ENCODE peak calls at places on chromosomes 2 and 18, in nine cellular contexts. H, G, Z, B, E, P, C, R and V are unnamed samples.

GRCh38 chr2:231673348-231673770 is 35.0 kb upstream of the PTMA start:
- DNase-seq in E (no peak), H (peak), G (peak), C (peak), Z (no peak), P (peak), R (no peak), B (peak), V (peak)

GRCh38 chr2:217077841-217078407 is 218.1 kb upstream of the TNP1 start:
- DNase-seq in P (no peak), B (no peak), R (no peak), G (no peak), Z (no peak), E (no peak), C (no peak), H (peak), V (no peak)

GRCh38 chr2:191665286-191665685 is 12.7 kb upstream of the NABP1 start:
- DNase-seq in P (peak), E (no peak), B (no peak), R (no peak), G (no peak), C (no peak), H (peak), Z (no peak), V (no peak)

GRCh38 chr2:117127680-117128079 is 686.8 kb upstream of the DDX18 start:
- DNase-seq in E (no peak), P (no peak), R (no peak), B (no peak), Z (no peak), G (no peak), C (no peak), H (no peak), V (no peak)

GRCh38 chr18:77143196-77143595 is 10.6 kb upstream of the MBP start:
- DNase-seq in R (no peak), E (no peak), H (no peak), Z (peak), B (no peak), C (no peak), G (no peak), P (no peak), V (no peak)

GRCh38 chr2:127196998-127197397 is 23.1 kb downstream of the CYP27C1 start:
- DNase-seq in P (peak), E (no peak), R (no peak), Z (no peak), C (no peak), H (no peak), G (no peak), B (no peak), V (no peak)

GRCh38 chr2:127422631-127423475 is 4.6 kb downstream of the PROC start:
- DNase-seq in G (no peak), H (no peak), B (peak), P (peak), C (no peak), E (no peak), Z (peak), R (no peak), V (no peak)

GRCh38 chr2:129554373-129554772 is 425.1 kb upstream of the RAB6C start:
- DNase-seq in H (no peak), C (no peak), B (no peak), R (no peak), E (no peak), Z (no peak), G (no peak), P (no peak), V (no peak)

GRCh38 chr2:73832905-73833304 is 4.1 kb downstream of the STAMBP start:
- DNase-seq in G (no peak), Z (no peak), C (no peak), B (no peak), R (no peak), E (no peak), H (peak), P (no peak), V (no peak)
- TF ChIP-seq POLR2A in G (no peak), Z (no peak), C (no peak), B (peak), R (no peak), E (no peak), H (no peak), P (no peak), V (no peak)

DNA sequence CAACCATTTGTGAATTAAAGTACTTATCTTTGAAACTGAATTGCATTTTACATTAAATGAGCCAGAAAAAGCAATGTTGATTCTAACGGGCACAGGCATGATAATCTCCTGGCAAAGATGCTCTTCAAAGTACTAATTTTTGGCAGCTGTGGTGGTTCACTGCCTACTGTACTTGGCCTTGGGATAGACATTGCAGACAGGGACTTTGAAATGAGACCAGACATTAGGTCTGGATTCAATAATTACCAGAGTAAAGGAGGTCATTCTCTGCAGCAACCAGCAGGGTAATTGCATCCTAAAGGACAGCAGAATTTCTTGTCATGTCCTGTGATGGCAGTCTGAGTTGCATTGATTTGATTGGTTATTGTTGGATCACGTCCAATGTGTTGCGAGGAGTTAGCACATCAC is 986.5 kb downstream of the TDRD15 start:
- DNase-seq in P (no peak), B (no peak), G (no peak), Z (no peak), E (no peak), R (no peak), H (no peak), C (no peak), V (no peak)
- TF ChIP-seq POLR2A in P (no peak), B (no peak), G (no peak), Z (no peak), E (no peak), R (no peak), H (no peak), C (no peak), V (no peak)

GRCh38 chr18:26655614-26656400 is 107.5 kb upstream of the KCTD1 start:
- DNase-seq in H (peak), P (peak), B (peak), G (peak), E (peak), R (no peak), C (peak), Z (peak), V (peak)

GRCh38 chr18:26655010-26655613 is 106.8 kb upstream of the KCTD1 start:
- DNase-seq in G (no peak), H (no peak), Z (no peak), E (no peak), P (no peak), R (no peak), C (no peak), B (no peak), V (no peak)

GRCh38 chr18:26656401-26656943 is 108.1 kb upstream of the KCTD1 start:
- DNase-seq in C (no peak), Z (no peak), B (no peak), H (no peak), P (no peak), G (no peak), R (no peak), E (no peak), V (no peak)

GRCh38 chr18:26657618-26658581 is 109.5 kb upstream of the KCTD1 start:
- DNase-seq in P (peak), B (no peak), C (no peak), E (no peak), H (no peak), G (no peak), Z (no peak), R (no peak), V (no peak)

DNA sequence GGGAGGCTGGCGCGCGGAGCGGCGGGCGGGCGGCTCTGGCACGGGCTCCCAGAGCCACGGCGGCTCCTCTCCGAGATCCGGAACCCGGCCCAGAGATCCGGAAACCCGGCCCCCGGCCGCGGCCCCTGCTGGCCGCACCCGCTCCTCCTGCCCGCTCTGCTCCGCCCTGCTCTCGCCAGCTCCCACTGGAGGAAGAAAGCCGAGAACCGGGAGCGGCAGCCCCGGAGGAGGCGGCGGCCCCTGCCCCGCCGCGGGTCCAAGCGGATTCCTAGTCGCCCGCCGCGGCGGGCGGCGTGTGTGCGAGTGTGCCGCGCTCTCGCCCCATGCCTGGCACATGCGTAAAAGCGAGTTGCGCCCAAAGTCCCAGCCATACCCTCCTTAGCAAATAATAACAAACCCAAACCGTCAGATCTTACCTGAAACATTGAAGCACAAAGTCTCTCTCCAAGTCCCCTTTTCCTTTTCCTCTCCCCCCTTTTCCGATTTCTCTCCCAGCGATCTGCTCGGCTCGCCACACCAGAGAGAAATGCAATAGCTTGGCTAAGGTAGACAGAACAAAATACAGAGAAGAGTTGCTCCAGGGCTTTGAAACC is 108.7 kb upstream of the KCTD1 start:
- DNase-seq in G (peak), E (peak), R (peak), H (peak), C (peak), Z (peak), B (peak), P (peak), V (peak)
- TF ChIP-seq POLR2A in G (no peak), E (peak), R (peak), H (no peak), C (peak), Z (peak), B (peak), P (no peak), V (no peak)

GRCh38 chr2:60556998-60557955 is 3.8 kb upstream of the BCL11A start:
- DNase-seq in B (no peak), C (no peak), E (no peak), Z (no peak), H (no peak), G (no peak), P (peak), R (no peak), V (no peak)
- TF ChIP-seq POLR2A in B (no peak), C (no peak), E (no peak), Z (no peak), H (no peak), G (no peak), P (no peak), R (no peak), V (no peak)

DNA sequence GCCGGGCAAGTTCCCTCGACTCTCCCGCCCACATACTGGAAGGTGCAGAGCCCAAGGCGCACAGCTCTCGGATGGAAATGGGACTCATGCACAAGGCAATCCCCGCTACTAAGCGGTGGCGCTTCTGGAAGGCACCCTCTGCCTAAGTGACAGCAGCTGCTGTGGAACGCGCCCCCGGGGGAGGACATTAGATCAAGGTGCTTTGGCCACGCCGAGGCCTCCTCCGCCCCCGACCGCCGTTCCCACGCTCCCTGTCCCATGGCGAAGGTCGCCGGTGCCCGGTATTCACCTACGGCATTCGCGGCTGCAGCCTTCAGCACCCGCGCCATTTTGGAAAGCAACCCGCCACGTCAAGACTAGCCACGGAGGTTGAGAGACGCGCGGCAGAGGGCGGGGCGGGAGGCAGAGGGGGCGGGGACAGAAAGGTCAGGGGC is at the start of gene MCEE:
- DNase-seq in C (peak), G (peak), P (peak), Z (peak), B (peak), E (peak), H (peak), R (peak), V (peak)
- TF ChIP-seq POLR2A in C (peak), G (peak), P (peak), Z (peak), B (peak), E (peak), H (peak), R (no peak), V (peak)

DNA sequence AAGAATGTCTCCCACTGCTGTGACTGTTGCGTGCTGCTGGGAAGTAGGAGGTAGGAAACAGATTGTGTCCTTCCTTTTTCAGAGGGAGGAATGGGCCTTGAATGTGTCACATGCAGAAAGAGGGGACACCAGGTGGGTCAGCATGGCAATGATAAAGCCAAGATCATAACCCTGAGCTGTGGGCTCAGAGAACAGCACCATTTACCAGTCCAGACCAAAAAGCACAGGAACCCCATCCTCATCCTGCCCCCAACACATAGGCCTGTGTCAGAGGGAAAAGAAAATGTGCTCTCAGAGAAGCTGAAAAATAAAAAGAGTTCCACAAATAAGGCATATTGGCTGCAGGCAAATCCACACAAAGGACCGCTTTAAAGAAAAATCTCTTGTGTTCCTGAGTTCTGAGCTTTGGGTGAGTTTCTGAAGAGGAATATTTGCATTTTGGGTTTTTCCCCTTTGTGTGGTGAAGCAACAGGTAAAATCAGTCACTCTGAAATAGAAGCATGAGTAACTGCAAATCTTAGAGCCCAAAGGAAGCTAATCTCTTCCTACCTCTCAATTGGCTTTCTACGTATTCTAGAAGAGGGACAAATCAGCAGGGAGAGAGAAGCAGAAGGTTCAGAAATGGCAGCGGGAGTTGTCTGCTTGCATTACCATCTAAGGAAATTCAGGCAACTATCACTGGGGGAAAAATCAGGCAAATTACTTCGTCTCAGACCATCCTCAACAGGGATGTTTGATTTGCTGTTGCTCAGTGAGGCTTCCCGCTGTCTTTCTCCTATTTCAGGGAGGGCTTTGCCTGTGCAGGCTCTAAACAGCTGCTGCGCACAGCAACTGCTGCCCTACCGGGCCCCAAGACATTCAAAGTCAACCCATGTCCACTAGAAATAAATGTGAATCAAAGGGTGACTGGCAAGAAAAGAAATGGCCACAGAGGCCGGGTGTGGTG is 106.8 kb downstream of the BCL11A start:
- DNase-seq in C (no peak), Z (no peak), G (no peak), P (no peak), R (no peak), H (no peak), B (no peak), E (no peak), V (no peak)
- TF ChIP-seq POLR2A in C (no peak), Z (no peak), G (no peak), P (no peak), R (no peak), H (no peak), B (no peak), E (no peak), V (no peak)

DNA sequence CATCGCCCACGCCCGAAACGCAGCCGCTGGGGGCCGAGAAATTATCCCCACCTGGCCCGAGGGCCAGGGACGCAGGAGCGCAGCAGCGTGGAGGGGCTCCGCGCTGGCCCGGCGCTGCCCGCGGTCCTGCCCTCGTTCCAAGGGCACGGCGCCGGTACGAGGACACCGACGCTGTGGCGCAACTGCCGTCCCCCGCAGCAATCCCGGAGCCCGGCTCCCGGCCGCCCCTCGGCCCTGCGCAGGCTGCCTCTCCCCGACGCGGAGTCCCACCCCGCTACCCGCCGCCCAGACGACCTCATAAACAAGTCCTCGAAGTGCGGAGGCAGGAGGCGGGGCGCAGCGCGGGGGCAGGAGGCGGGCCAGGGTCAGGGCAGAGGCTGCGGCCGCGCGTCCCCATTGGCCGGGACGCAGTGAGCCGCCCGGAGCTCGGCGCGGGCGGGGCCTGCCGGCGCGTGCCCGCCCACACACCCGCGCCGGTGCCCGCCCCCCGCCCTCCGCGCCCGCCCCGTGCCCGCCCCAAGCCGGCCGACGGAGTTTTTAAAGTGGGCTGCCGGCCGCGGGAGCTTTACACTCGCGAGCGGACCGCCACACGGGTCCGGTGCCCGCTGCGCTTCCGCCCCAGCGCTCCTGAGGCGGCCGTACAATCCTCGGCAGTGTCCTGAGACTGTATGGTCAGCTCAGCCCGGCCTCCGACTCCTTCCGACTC is at the start of gene EPAS1:
- DNase-seq in P (peak), H (peak), C (peak), R (peak), G (peak), B (peak), Z (peak), E (peak), V (peak)
- TF ChIP-seq POLR2A in P (no peak), H (peak), C (peak), R (peak), G (peak), B (peak), Z (peak), E (peak), V (peak)

DNA sequence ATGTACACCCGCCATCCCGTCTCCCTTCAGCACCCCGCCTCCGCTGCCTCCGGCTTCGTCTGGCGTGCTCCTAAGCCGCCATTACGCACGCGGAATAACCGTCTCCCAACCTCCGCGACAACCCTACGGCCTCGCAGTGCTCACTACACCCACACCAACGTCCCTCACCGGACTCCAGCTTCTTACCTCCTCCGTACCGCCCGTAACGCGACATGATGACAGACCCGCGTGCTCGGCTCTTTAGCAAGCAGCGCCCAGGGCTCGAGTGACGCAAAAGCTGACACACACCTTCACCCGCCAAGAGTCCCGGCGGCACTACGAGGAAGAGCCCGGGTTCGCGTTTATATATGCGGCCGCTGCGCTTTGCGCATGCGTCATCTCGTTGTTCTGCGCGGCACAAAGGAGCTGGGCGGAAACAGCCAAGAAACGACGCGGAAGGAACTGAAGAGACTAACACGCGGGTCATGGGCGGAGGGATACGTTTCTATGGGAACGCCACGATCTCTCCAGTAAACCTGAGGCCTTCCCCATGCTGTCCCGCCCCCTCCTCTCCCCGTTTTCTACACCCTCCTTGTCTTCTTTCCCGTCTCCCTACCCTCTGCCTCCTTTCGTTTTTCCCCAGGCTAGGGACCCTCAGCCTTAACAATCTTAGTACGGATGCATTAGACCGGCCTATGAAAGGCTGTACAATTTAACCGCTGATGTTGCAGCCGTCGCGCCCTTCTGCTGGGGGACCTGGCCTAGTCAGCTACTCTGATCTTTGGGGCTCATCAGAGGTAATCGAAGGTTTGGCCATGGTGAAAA is at the start of gene SRSF7:
- DNase-seq in C (peak), R (peak), B (peak), Z (peak), H (peak), P (peak), G (peak), E (peak), V (peak)
- TF ChIP-seq POLR2A in C (peak), R (peak), B (peak), Z (peak), H (peak), P (peak), G (peak), E (peak), V (peak)

GRCh38 chr2:96122391-96122790 is 6.0 kb upstream of the ADRA2B start:
- DNase-seq in H (no peak), P (no peak), R (no peak), C (no peak), Z (no peak), G (no peak), B (no peak), E (no peak), V (no peak)

GRCh38 chr2:96123936-96124335 is 7.6 kb upstream of the ADRA2B start:
- DNase-seq in G (no peak), E (no peak), B (no peak), H (no peak), C (no peak), Z (no peak), R (no peak), P (no peak), V (no peak)

GRCh38 chr2:96123290-96123689 is 6.9 kb upstream of the ADRA2B start:
- DNase-seq in G (no peak), P (no peak), B (no peak), E (no peak), R (no peak), H (no peak), C (no peak), Z (no peak), V (no peak)

GRCh38 chr2:96121414-96121813 is 5.0 kb upstream of the ADRA2B start:
- DNase-seq in E (no peak), Z (no peak), C (no peak), H (no peak), G (no peak), R (no peak), P (no peak), B (no peak), V (no peak)

GRCh38 chr2:96124406-96125265 is 8.3 kb upstream of the ADRA2B start:
- DNase-seq in B (no peak), Z (no peak), P (no peak), G (no peak), H (no peak), C (no peak), E (no peak), R (no peak), V (no peak)
- TF ChIP-seq POLR2A in B (no peak), Z (no peak), P (no peak), G (no peak), H (no peak), C (no peak), E (no peak), R (no peak), V (no peak)